ENCODE peak calls at places on chromosome 18, in six cellular contexts. S is AG04450; W is PC-3; G is endodermal cell; B is IMR-90; P is naive thymus-derived CD4-positive, alpha-beta T cell. D is an unnamed sample.

GRCh38 chr18:40249390-40250080 is 1705.5 kb upstream of the PIK3C3 start:
- DNase-seq in S (no peak), W (no peak), G (no peak), B (peak; percentile 6), P (no peak), D (no peak)

GRCh38 chr18:50970006-50970405 is 2.2 kb downstream of the ELAC1 start:
- DNase-seq in S (no peak), W (peak; percentile 37), G (no peak), B (no peak), P (no peak), D (no peak)

GRCh38 chr18:51164327-51165290 is 32.9 kb downstream of the MEX3C start:
- DNase-seq in S (no peak), W (no peak), G (peak; percentile 62), B (no peak), P (no peak), D (peak; percentile 43)

GRCh38 chr18:78101091-78101490 is 851.4 kb downstream of the GALR1 start:
- DNase-seq in S (no peak), W (no peak), G (no peak), B (no peak), P (no peak), D (no peak)

GRCh38 chr18:9103488-9103887 is 989 bp downstream of the NDUFV2 start:
- DNase-seq in S (no peak), W (peak; percentile 50), G (no peak), B (peak; percentile 49), P (no peak), D (no peak)

GRCh38 chr18:33839452-33840225 is 261.6 kb downstream of the ASXL3 start:
- DNase-seq in S (no peak), W (peak; percentile 43), G (no peak), B (peak; percentile 48), P (no peak), D (peak; percentile 47)

GRCh38 chr18:3806656-3807055 is 356.7 kb downstream of the TGIF1 start:
- DNase-seq in S (no peak), W (no peak), G (no peak), B (no peak), P (no peak), D (no peak)

GRCh38 chr18:36547544-36547943 is 250.0 kb downstream of the FHOD3 start:
- DNase-seq in S (no peak), W (no peak), G (peak; percentile 58), B (no peak), P (no peak), D (no peak)

GRCh38 chr18:68394705-68395104 is 320.2 kb downstream of the TMX3 start:
- DNase-seq in S (no peak), W (peak; percentile 74), G (no peak), B (peak; percentile 21), P (no peak), D (no peak)

DNA sequence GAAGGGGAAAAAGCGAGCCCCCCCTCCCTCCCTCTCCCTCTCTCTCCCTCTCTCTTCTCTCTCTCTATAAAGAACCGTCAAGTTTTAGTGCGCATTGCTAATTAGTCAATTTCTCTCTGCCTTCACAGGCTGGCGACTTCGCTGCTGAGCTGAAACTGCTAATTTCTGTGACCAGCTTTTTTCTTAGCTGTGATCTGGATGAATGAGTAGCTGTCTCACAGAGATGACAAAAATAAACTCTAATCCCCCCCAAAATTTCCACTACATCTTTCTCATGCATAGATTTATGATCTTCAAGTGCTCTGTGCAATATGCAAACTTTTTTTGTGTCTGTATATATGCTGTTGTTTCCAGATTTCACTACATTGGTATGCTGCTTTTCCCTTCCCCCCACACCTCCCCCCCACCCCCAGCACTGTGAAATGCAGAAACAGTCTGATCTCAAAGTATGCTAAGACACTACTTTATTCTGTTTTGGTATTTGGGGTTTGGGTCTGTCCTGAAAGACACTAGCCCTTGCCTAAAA is 427 bp upstream of the KLHL14 start:
- DNase-seq in S (no peak), W (no peak), G (no peak), B (no peak), P (no peak), D (no peak)
- H3K4me3 ChIP-seq in S (no peak overlapping the region), W (no peak overlapping the region), G (no peak overlapping the region), B (no peak overlapping the region), P (no peak overlapping the region), D (no peak overlapping the region)

DNA sequence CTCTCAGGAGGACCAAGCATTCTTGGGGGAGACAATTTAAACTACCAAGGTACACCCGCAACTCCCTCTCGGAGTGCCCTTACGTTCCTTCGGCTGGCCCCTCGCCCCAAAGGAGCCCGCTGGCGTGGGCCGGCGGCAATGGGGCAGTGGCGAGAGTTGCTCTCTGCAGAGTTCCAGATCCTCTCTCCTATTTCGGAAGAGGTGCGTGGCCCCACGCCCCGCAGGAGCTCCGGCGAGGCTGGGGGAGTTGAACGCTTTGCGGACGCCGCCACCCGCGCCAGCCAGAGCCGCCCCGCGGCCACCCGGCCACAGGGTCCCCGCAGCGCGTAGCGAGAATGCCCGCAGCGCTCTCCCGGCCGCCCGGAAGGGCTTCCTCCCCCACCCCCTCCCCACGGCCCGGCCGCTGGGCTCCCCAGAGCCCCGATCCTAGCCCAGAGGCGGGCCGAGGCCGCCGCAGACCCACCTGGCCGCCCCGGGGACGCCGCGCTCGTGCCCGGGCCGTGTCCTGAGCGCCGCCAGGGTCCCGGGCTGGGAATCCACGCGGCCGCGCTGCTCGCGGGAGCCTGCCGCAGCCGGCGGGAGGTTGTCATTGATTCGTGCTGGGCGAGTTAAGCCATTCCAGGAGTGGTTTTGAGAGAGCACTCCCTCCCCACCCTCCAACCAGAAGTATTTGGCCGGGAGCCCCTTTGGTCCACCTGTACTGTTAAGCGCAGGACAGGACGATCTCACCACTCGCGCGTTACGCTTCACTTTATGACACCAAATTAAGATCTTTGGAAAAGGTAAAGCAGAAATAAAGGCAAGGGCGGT is 206.3 kb upstream of the SMAD2 start:
- DNase-seq in S (no peak), W (no peak), G (peak; percentile 68), B (no peak), P (no peak), D (no peak)
- H3K27me3 ChIP-seq in S (peaks cover 51% of the 10 kb centered on the region), W (no peaks in the 10 kb centered on the region), G (peaks cover 71% of the 10 kb centered on the region), B (peaks cover 53% of the 10 kb centered on the region), P (no peaks in the 10 kb centered on the region), D (peaks cover 48% of the 10 kb centered on the region)

DNA sequence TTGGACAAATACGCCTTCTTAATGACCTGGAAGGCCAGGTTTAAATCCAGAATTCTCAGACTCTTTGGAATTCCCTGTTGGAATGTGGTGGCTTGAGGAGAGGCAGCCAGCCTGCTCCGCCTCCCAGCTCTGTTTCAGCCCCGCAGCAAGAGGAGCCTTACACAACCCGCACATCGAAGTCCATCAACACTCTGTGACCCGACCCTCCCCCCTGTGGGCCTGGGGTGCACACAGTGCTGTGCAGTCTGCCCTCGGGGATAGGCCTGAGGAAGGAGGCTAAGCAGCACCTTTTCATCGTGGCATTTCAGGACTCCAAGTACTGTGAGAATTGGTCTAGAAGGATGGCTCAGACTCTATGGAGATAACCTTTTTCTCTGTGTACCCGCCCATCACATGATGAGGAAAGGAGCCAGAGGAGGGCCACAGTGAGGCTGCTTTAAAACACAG is 73.7 kb downstream of the GREB1L start:
- DNase-seq in S (no peak), W (no peak), G (peak; percentile 80), B (no peak), P (no peak), D (peak; percentile 36)
- H3K4me3 ChIP-seq in S (no peak overlapping the region), W (no peak overlapping the region), G (no peak overlapping the region), B (no peak overlapping the region), P (no peak overlapping the region), D (no peak overlapping the region)

DNA sequence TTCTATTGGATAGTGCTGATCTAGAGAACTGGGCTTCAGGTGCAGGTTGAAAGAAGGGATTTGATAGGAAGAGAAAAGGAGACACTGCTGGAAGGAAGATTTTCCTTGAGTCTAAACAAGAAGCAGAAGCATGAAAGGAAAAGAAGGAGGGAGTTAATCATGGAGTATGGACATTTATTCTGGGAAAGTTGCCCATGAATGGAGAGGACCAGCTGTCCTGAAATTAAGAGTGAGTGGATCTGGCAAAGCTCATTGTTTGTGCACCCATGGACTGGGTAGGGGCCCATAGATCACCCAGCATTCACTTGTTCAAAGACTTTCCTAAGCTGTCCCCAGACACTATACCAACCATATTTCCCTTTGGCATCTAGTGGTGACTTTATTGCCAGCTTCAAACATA is 422.7 kb downstream of the FBXO15 start:
- DNase-seq in S (no peak), W (no peak), G (no peak), B (peak; percentile 20), P (no peak), D (no peak)
- H3K27me3 ChIP-seq in S (no peaks in the 10 kb centered on the region), W (no peaks in the 10 kb centered on the region), G (no peaks in the 10 kb centered on the region), B (no peaks in the 10 kb centered on the region), P (no peaks in the 10 kb centered on the region), D (no peaks in the 10 kb centered on the region)

DNA sequence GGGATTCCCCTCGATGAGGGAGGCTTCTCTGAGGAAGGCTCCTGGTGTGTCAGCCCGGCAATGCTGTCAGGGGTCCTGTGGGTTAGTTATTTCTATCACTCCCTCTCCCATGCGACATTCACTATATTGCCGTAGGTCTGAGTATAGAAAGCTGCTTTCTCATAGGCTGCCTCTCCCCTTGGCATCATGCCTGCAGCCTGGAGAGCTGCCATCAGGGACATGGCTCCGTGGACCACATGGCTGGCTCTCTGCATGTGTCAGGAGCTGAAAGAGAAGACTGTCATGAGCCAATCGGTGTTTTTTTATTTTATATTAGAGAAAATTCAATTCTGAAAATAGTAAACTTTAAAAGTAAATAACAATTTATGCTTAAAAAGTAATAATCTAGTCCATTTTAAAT is 198.0 kb downstream of the CDH20 start:
- DNase-seq in S (no peak), W (no peak), G (no peak), B (no peak), P (no peak), D (no peak)
- H3K4me3 ChIP-seq in S (no peak overlapping the region), W (no peak overlapping the region), G (no peak overlapping the region), B (no peak overlapping the region), P (no peak overlapping the region), D (no peak overlapping the region)

GRCh38 chr18:79395761-79396404 is at the start of gene NFATC1:
- DNase-seq in S (no peak), W (peak; percentile 59), G (peak; percentile 93), B (peak; percentile 67), P (peak; percentile 59), D (peak; percentile 42)

GRCh38 chr18:79395308-79395640 is 456 bp upstream of the NFATC1 start:
- DNase-seq in S (no peak), W (no peak), G (no peak), B (no peak), P (no peak), D (no peak)

GRCh38 chr18:79397830-79398761 is 2.4 kb downstream of the NFATC1 start:
- DNase-seq in S (no peak), W (no peak), G (no peak), B (no peak), P (no peak), D (no peak)

GRCh38 chr18:79396431-79397287 is 929 bp downstream of the NFATC1 start:
- DNase-seq in S (no peak), W (peak; percentile 49), G (peak; percentile 81), B (peak; percentile 26), P (no peak), D (no peak)

GRCh38 chr18:79397288-79397829 is 1.6 kb downstream of the NFATC1 start:
- DNase-seq in S (no peak), W (no peak), G (no peak), B (no peak), P (no peak), D (no peak)
- H3K27me3 ChIP-seq in S (peaks cover 36% of the 10 kb centered on the region), W (no peaks in the 10 kb centered on the region), G (peaks cover 55% of the 10 kb centered on the region), B (peaks cover 9% of the 10 kb centered on the region), P (no peaks in the 10 kb centered on the region), D (peaks cover 57% of the 10 kb centered on the region)

DNA sequence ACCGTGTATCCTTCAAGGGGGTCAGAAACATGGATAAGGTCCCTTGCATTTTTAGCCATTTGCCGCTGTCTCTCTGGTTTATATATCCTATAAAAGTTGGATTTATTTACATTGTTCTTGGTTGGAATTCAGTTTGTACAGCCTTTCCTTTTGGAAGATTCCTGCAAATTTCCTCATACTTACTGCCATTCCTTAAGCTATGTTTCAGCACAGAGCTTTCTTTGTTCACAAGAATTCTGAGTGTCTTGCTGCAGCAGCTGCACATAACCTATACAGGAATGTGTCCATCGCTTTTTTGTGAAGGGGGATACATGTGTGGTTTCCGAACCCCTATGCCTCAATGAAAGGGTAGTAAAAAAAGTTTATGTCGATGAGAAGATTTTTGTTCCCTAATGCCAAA is 48.3 kb upstream of the CCDC68 start:
- DNase-seq in S (no peak), W (peak; percentile 18), G (no peak), B (peak; percentile 13), P (no peak), D (no peak)
- H3K4me3 ChIP-seq in S (no peak overlapping the region), W (no peak overlapping the region), G (no peak overlapping the region), B (no peak overlapping the region), P (no peak overlapping the region), D (no peak overlapping the region)

D was measured in NT2/D1.